ENCODE peak calls at places on chromosomes 12 and 14, in six cellular contexts. One of them, this sample, is unnamed.

GRCh38 chr12:457676-458075 is 2.1 kb upstream of the B4GALNT3 start:
- DNase-seq in T-helper 2 cell: no peak
- DNase-seq in neural crest cell: no peak
- DNase-seq in endothelial cell: no peak
- DNase-seq in pancreas: no peak
- DNase-seq in RKO: peak; percentile 54
- DNase-seq in this sample: no peak

GRCh38 chr12:50186667-50187066 is 19.5 kb upstream of the CERS5 start:
- DNase-seq in T-helper 2 cell: no peak
- DNase-seq in neural crest cell: no peak
- DNase-seq in endothelial cell: no peak
- DNase-seq in pancreas: no peak
- DNase-seq in RKO: no peak
- DNase-seq in this sample: no peak

GRCh38 chr12:6778212-6778570 is 5.9 kb downstream of the LAG3 start:
- DNase-seq in T-helper 2 cell: no peak
- DNase-seq in neural crest cell: no peak
- DNase-seq in endothelial cell: peak; percentile 33
- DNase-seq in pancreas: no peak
- DNase-seq in RKO: no peak
- DNase-seq in this sample: peak; percentile 19

GRCh38 chr14:76089575-76089974 is 62.1 kb upstream of the GPATCH2L start:
- DNase-seq in T-helper 2 cell: no peak
- DNase-seq in neural crest cell: no peak
- DNase-seq in endothelial cell: no peak
- DNase-seq in pancreas: no peak
- DNase-seq in RKO: no peak
- DNase-seq in this sample: no peak

GRCh38 chr14:99055816-99056215 is 216.2 kb downstream of the BCL11B start:
- DNase-seq in T-helper 2 cell: peak; percentile 70
- DNase-seq in neural crest cell: no peak
- DNase-seq in endothelial cell: no peak
- DNase-seq in pancreas: no peak
- DNase-seq in RKO: no peak
- DNase-seq in this sample: no peak

GRCh38 chr12:57090924-57091632 is 2.2 kb downstream of the NAB2 start:
- DNase-seq in T-helper 2 cell: no peak
- DNase-seq in neural crest cell: no peak
- DNase-seq in endothelial cell: no peak
- DNase-seq in pancreas: no peak
- DNase-seq in RKO: no peak
- DNase-seq in this sample: no peak

GRCh38 chr12:71947645-71948105 is 9.0 kb downstream of the TPH2 start:
- DNase-seq in T-helper 2 cell: no peak
- DNase-seq in neural crest cell: peak; percentile 16
- DNase-seq in endothelial cell: peak; percentile 53
- DNase-seq in pancreas: no peak
- DNase-seq in RKO: peak; percentile 68
- DNase-seq in this sample: no peak

GRCh38 chr14:76484355-76484754 is 108.4 kb downstream of the ESRRB start:
- DNase-seq in T-helper 2 cell: no peak
- DNase-seq in neural crest cell: no peak
- DNase-seq in endothelial cell: no peak
- DNase-seq in pancreas: no peak
- DNase-seq in RKO: no peak
- DNase-seq in this sample: no peak

GRCh38 chr12:50287271-50287670 is 4.0 kb upstream of the LIMA1 start:
- DNase-seq in T-helper 2 cell: no peak
- DNase-seq in neural crest cell: no peak
- DNase-seq in endothelial cell: no peak
- DNase-seq in pancreas: no peak
- DNase-seq in RKO: no peak
- DNase-seq in this sample: no peak

This sample was measured in ACHN.